ENCODE peak calls at places on chromosomes 11 and 22, in six cellular contexts. I, G, P, B, S and N are unnamed samples.
A peak's percentile ranks its signal among the peaks of the same experiment; 100 is the strongest.

GRCh38 chr11:133181066-133181465 is 351.2 kb downstream of the OPCML start:
- DNase-seq in S (no peak), G (no peak), P (no peak), B (no peak), I (no peak), N (no peak)

GRCh38 chr22:23057331-23057730 is 13.0 kb upstream of the GNAZ start:
- DNase-seq in B (no peak), S (no peak), I (no peak), G (no peak), P (no peak), N (no peak)

GRCh38 chr11:86632499-86633269 is 39.7 kb downstream of the ME3 start:
- DNase-seq in B (no peak), S (no peak), I (peak; percentile 91), P (no peak), G (no peak), N (peak; percentile 97)

GRCh38 chr22:37904572-37905533 is 1.2 kb upstream of the MICALL1 start:
- DNase-seq in P (no peak), G (no peak), B (no peak), S (no peak), I (peak; percentile 99), N (peak; percentile 98)

GRCh38 chr11:113577356-113578163 is 102.4 kb upstream of the DRD2 start:
- DNase-seq in B (no peak), P (no peak), I (peak; percentile 16), S (peak; percentile 97), G (no peak), N (no peak)

GRCh38 chr11:1401656-1402221 is 12.0 kb downstream of the BRSK2 start:
- DNase-seq in G (peak; percentile 52), S (no peak), I (peak; percentile 37), B (peak; percentile 28), P (peak; percentile 27), N (peak; percentile 48)

GRCh38 chr11:64035581-64035980 is at the start of gene FLRT1:
- DNase-seq in I (no peak), P (no peak), G (no peak), S (no peak), B (no peak), N (no peak)

GRCh38 chr22:48782817-48783511 is 1044.7 kb downstream of the BRD1 start:
- DNase-seq in G (no peak), I (no peak), P (no peak), B (no peak), S (peak; percentile 26), N (no peak)

GRCh38 chr22:38941488-38941987 is 15.9 kb upstream of the APOBEC3A start:
- DNase-seq in S (no peak), G (no peak), B (no peak), P (no peak), I (peak; percentile 21), N (no peak)

GRCh38 chr11:67561971-67562560 is 21.5 kb upstream of the GSTP1 start:
- DNase-seq in G (no peak), S (peak; percentile 67), B (no peak), I (no peak), P (no peak), N (no peak)

GRCh38 chr11:19161651-19162050 is 40.1 kb downstream of the CSRP3 start:
- DNase-seq in G (no peak), S (no peak), I (no peak), B (no peak), P (no peak), N (no peak)

GRCh38 chr11:68149417-68149816 is 28.2 kb upstream of the CHKA start:
- DNase-seq in I (no peak), S (no peak), P (no peak), B (no peak), G (no peak), N (no peak)

GRCh38 chr22:43151251-43152000 is at the start of gene TSPO:
- DNase-seq in G (peak; percentile 60), S (peak; percentile 2), I (no peak), B (peak; percentile 54), P (peak; percentile 43), N (peak; percentile 37)

GRCh38 chr11:27718853-27719574 is 18.8 kb upstream of the BDNF start:
- DNase-seq in B (no peak), G (no peak), S (no peak), I (peak; percentile 52), P (no peak), N (peak; percentile 72)

GRCh38 chr11:19552100-19552499 is 160.5 kb upstream of the NAV2 start:
- DNase-seq in B (no peak), S (no peak), I (no peak), G (no peak), P (no peak), N (no peak)